ENCODE peak calls at places on chromosomes 12 and 14, in four cellular contexts. One of them, this sample, is unnamed. For H3K4me1, the result is how much of the 10 kb centered on the place peaks cover.

GRCh38 chr12:56189918-56190694 is 823 bp upstream of the SMARCC2 start:
- DNase-seq in kidney: peak
- DNase-seq in aorta: peak
- DNase-seq in Panc1: peak
- DNase-seq in this sample: peak

GRCh38 chr12:102970780-102971179 is 13.3 kb downstream of the ASCL1 start:
- DNase-seq in kidney: no peak
- DNase-seq in aorta: no peak
- DNase-seq in Panc1: no peak
- DNase-seq in this sample: no peak

GRCh38 chr12:113049976-113050742 is 6.4 kb upstream of the DTX1 start:
- DNase-seq in kidney: peak
- DNase-seq in aorta: no peak
- DNase-seq in Panc1: no peak
- DNase-seq in this sample: no peak

GRCh38 chr12:78725951-78726550 is 138.5 kb upstream of the SYT1 start:
- DNase-seq in kidney: no peak
- DNase-seq in aorta: no peak
- DNase-seq in Panc1: no peak
- DNase-seq in this sample: no peak

GRCh38 chr12:100827901-100828520 is 33.4 kb downstream of the ANO4 start:
- DNase-seq in kidney: no peak
- DNase-seq in aorta: no peak
- DNase-seq in Panc1: peak
- DNase-seq in this sample: no peak

GRCh38 chr14:99793213-99794155 is at the start of gene EML1:
- DNase-seq in kidney: peak
- DNase-seq in aorta: peak
- DNase-seq in Panc1: no peak
- DNase-seq in this sample: peak

GRCh38 chr12:53049582-53050318 is at the start of gene TNS2:
- DNase-seq in kidney: peak
- DNase-seq in aorta: peak
- DNase-seq in Panc1: no peak
- DNase-seq in this sample: peak

GRCh38 chr14:72332871-72333270 is 400.6 kb downstream of the RGS6 start:
- DNase-seq in kidney: no peak
- DNase-seq in aorta: no peak
- DNase-seq in Panc1: no peak
- DNase-seq in this sample: no peak

GRCh38 chr12:131764738-131765137 is 53.8 kb downstream of the SFSWAP start:
- DNase-seq in kidney: no peak
- DNase-seq in aorta: no peak
- DNase-seq in Panc1: no peak
- DNase-seq in this sample: no peak

GRCh38 chr14:101504096-101504948 is 57.0 kb upstream of the DIO3 start:
- DNase-seq in kidney: peak
- DNase-seq in aorta: peak
- DNase-seq in Panc1: no peak
- DNase-seq in this sample: peak

GRCh38 chr12:53299101-53299453 is 418 bp upstream of the MYG1 start:
- DNase-seq in kidney: no peak
- DNase-seq in aorta: no peak
- DNase-seq in Panc1: no peak
- DNase-seq in this sample: no peak

DNA sequence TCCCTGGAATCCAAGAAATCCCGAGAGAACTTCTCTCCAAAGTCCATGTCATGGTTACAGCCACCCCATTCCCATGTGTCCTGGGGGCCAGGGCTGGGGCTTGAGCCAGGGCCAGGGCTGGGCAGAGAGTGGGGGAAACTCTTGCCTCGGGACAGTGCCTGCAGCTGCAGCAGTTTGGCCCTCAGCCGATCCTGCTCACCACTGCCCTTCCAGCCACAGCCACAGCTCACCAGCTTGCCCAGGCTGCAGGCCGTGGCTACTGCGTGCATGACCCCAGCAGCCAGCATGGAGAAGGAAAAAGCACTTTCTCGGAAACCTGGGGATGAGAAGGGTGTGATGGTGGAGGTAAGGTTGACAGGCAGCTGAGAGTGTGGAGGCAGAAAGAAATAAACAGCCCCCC is 3.5 kb downstream of the WNT10B start:
- DNase-seq in kidney: no peak
- DNase-seq in aorta: no peak
- DNase-seq in Panc1: no peak
- DNase-seq in this sample: no peak
- H3K4me1 ChIP-seq in kidney: under half
- H3K4me1 ChIP-seq in aorta: under half
- H3K4me1 ChIP-seq in Panc1: under half
- H3K4me1 ChIP-seq in this sample: under half

DNA sequence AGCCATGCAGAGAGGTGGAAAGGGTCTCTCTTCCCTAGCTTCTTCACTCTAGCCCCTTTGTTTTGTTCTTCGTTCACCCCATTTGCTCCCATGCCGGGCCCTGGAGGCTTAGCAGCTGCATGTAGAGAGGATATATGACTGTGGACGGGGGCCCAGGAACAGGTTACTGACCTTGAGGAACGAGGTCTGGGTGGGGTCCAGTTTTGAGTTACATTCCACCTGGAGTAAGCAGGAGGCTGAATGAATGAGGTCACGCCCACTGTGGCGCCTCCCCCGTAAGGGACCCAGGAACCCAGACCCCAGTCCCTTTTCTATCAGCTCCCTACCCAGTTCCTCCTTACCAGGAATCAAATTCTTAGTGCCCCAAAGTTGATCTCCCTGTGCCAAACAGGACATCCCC is 6.6 kb downstream of the NDRG2 start:
- DNase-seq in kidney: no peak
- DNase-seq in aorta: no peak
- DNase-seq in Panc1: no peak
- DNase-seq in this sample: no peak
- H3K4me1 ChIP-seq in kidney: under half
- H3K4me1 ChIP-seq in aorta: under half
- H3K4me1 ChIP-seq in Panc1: under half
- H3K4me1 ChIP-seq in this sample: under half

GRCh38 chr12:7015555-7016370 is 2.5 kb downstream of the LPCAT3 start:
- DNase-seq in kidney: no peak
- DNase-seq in aorta: no peak
- DNase-seq in Panc1: no peak
- DNase-seq in this sample: no peak

GRCh38 chr12:7008864-7009263 is 9.4 kb downstream of the LPCAT3 start:
- DNase-seq in kidney: no peak
- DNase-seq in aorta: no peak
- DNase-seq in Panc1: no peak
- DNase-seq in this sample: no peak

GRCh38 chr12:7009512-7009911 is 8.8 kb downstream of the LPCAT3 start:
- DNase-seq in kidney: no peak
- DNase-seq in aorta: no peak
- DNase-seq in Panc1: no peak
- DNase-seq in this sample: no peak

GRCh38 chr12:7013101-7013500 is 5.2 kb downstream of the LPCAT3 start:
- DNase-seq in kidney: no peak
- DNase-seq in aorta: no peak
- DNase-seq in Panc1: no peak
- DNase-seq in this sample: no peak

GRCh38 chr12:7012024-7012607 is 6.2 kb downstream of the LPCAT3 start:
- DNase-seq in kidney: no peak
- DNase-seq in aorta: no peak
- DNase-seq in Panc1: no peak
- DNase-seq in this sample: no peak
- H3K4me1 ChIP-seq in kidney: under half
- H3K4me1 ChIP-seq in aorta: under half
- H3K4me1 ChIP-seq in Panc1: under half
- H3K4me1 ChIP-seq in this sample: under half

DNA sequence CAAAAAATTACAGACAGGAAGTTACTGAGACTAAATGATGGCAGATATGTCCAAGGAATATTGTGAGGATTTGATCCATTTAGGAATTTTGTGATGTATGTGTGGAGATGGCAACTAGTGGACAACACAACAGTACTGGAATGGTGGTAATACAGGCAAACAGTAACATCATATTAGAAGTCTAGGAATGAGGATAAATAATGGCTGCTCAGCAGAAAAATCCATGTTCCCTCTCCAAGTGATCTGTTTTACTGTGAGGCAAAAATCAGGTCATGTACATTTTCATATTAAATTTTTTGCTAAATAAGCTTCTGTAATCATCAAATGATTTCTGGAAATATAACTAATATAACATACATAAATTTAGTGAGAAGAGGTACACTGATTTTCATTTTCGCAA is 108.4 kb downstream of the MED13L start:
- DNase-seq in kidney: no peak
- DNase-seq in aorta: no peak
- DNase-seq in Panc1: no peak
- DNase-seq in this sample: no peak
- H3K4me1 ChIP-seq in kidney: under half
- H3K4me1 ChIP-seq in aorta: under half
- H3K4me1 ChIP-seq in Panc1: half or more
- H3K4me1 ChIP-seq in this sample: under half

GRCh38 chr14:85124896-85125295 is 405.0 kb upstream of the FLRT2 start:
- DNase-seq in kidney: no peak
- DNase-seq in aorta: no peak
- DNase-seq in Panc1: no peak
- DNase-seq in this sample: no peak

GRCh38 chr14:85131523-85131922 is 398.4 kb upstream of the FLRT2 start:
- DNase-seq in kidney: no peak
- DNase-seq in aorta: no peak
- DNase-seq in Panc1: no peak
- DNase-seq in this sample: no peak

GRCh38 chr14:85125331-85125730 is 404.6 kb upstream of the FLRT2 start:
- DNase-seq in kidney: no peak
- DNase-seq in aorta: no peak
- DNase-seq in Panc1: no peak
- DNase-seq in this sample: no peak

GRCh38 chr14:85129907-85130306 is 400.0 kb upstream of the FLRT2 start:
- DNase-seq in kidney: no peak
- DNase-seq in aorta: no peak
- DNase-seq in Panc1: no peak
- DNase-seq in this sample: no peak
- H3K4me1 ChIP-seq in kidney: under half
- H3K4me1 ChIP-seq in aorta: under half
- H3K4me1 ChIP-seq in Panc1: under half
- H3K4me1 ChIP-seq in this sample: under half

DNA sequence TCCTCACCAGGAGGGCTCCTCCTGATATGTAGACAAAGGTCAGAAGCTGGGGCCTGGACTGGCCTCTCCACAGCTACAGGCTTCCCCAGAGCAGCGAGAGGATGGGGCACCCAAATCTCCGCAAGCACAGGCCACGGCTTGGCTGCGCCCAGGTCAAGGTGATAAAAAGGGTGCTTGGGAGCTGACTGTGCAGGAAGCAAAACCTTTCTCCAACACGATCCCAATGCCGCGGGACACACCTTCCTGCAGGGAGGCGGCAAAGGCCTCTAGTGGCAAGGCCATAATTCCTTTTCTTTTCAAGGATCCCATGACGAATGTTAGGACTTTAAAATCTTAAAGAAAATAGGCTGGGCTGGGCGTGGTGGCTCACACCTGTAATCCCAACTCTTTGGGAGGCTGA is 13.6 kb downstream of the ITPK1 start:
- DNase-seq in kidney: no peak
- DNase-seq in aorta: no peak
- DNase-seq in Panc1: no peak
- DNase-seq in this sample: no peak
- H3K4me1 ChIP-seq in kidney: under half
- H3K4me1 ChIP-seq in aorta: under half
- H3K4me1 ChIP-seq in Panc1: under half
- H3K4me1 ChIP-seq in this sample: under half

DNA sequence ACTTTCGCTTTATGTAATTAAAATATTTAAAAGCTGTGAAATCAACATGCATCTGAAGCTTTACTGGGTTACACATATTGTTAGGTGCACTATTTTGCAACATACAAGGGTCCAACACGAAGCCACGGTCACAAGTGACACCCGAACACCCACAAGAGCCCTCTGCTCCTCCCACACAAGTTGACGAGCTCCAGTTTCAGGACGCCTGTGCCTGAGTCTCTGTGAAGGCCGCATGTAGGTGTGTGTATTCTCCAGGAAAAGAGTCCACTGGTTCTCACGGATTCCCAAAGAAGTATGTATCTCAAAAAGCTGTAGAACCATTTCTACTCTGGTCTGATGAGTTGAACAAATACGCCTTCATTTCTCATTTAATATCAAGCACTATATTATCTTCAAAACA is 12.0 kb downstream of the SLC15A4 start:
- DNase-seq in kidney: no peak
- DNase-seq in aorta: no peak
- DNase-seq in Panc1: no peak
- DNase-seq in this sample: no peak
- H3K4me1 ChIP-seq in kidney: under half
- H3K4me1 ChIP-seq in aorta: under half
- H3K4me1 ChIP-seq in Panc1: under half
- H3K4me1 ChIP-seq in this sample: half or more

DNA sequence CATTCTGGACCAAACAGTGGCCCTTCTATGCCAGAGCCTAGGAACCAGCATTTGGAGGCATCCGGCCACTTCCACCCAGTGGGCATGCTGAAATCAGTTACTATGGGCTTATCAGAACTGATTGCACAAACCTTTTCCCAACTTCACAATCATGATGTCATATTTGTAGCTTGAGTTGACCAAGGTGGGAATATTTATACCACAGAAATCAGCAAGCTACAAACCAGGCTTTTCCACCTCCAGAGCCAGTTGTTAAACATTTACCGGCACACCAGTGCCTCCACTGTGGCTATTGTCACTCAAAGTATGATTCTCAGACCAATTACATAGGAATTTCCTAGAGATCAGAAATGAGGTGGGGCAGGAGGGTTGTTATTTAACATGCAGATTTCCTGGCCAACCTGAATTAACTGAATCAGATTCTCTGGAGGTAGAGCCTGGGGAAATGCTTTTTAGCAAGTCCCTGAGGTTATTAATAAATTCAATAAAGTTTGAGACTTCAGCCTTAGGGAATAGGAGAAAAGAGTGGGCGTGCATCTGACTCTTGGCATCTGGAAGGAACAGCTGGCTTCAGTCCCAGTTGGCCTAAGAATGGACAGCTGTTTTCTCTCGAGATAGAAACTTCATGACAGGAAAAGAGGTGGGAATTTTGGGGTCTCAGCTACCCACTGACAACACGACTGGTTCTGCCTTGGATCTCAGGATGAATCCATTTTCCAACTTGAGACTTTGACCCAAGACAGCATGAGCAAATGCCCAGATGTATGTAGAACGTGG is 273.8 kb downstream of the ZFP36L1 start:
- DNase-seq in kidney: no peak
- DNase-seq in aorta: no peak
- DNase-seq in Panc1: no peak
- DNase-seq in this sample: no peak
- H3K4me1 ChIP-seq in kidney: under half
- H3K4me1 ChIP-seq in aorta: under half
- H3K4me1 ChIP-seq in Panc1: under half
- H3K4me1 ChIP-seq in this sample: under half

DNA sequence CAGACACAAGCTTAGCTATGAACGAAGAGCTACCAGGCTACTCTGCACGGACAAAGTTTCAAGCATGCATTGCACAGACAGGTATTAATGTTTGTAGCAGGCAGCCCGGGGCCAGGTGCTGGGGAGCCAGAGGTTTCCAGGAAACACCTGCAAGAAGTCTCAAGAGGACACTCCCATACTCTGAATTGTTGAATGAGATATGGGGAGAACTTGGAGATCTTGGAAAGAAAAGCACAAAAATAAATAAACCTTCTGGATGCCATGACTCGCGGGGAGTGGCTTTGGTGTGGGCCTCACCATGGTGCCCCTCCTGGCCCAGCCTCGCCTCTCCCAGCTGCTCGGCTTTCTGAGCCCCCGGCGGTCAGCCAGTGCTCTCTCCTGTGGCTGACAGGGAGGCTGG is 186.8 kb downstream of the TTC7B start:
- DNase-seq in kidney: no peak
- DNase-seq in aorta: no peak
- DNase-seq in Panc1: no peak
- DNase-seq in this sample: no peak
- H3K4me1 ChIP-seq in kidney: under half
- H3K4me1 ChIP-seq in aorta: under half
- H3K4me1 ChIP-seq in Panc1: under half
- H3K4me1 ChIP-seq in this sample: half or more